ENCODE peak calls at places on chromosomes 4 and X, in eight cellular contexts. U, D, L, X, I, E, M and H are unnamed samples.
A peak's percentile ranks its signal among the peaks of the same experiment; 100 is the strongest.

GRCh38 chrX:134177527-134177926 is 59.5 kb upstream of the CCDC160 start:
- DNase-seq in E (no peak), M (no peak), L (no peak), X (no peak), U (no peak), I (no peak), D (no peak), H (no peak)

GRCh38 chr4:182555997-182556418 is 312.8 kb downstream of the TENM3 start:
- DNase-seq in I (no peak), X (no peak), L (no peak), U (no peak), M (no peak), E (no peak), D (peak; percentile 91), H (no peak)

GRCh38 chrX:132615396-132616131 is 126.7 kb upstream of the MBNL3 start:
- DNase-seq in M (peak; percentile 21), U (no peak), X (peak; percentile 48), D (peak; percentile 12), E (no peak), L (no peak), I (peak; percentile 24), H (no peak)

GRCh38 chrX:19883878-19884277 is 3.5 kb downstream of the SH3KBP1 start:
- DNase-seq in X (no peak), D (no peak), L (no peak), I (no peak), E (no peak), U (no peak), M (no peak), H (no peak)

GRCh38 chrX:113741744-113742143 is 842.1 kb upstream of the HTR2C start:
- DNase-seq in D (no peak), X (no peak), U (no peak), M (no peak), E (no peak), L (no peak), I (no peak), H (no peak)

GRCh38 chrX:152902502-152902820 is 4.6 kb downstream of the ZNF185 start:
- DNase-seq in E (no peak), L (no peak), U (no peak), M (no peak), D (no peak), I (no peak), X (no peak), H (no peak)

GRCh38 chrX:63275127-63275526 is 76.0 kb downstream of the SPIN4 start:
- DNase-seq in U (no peak), M (no peak), L (no peak), X (no peak), I (peak; percentile 51), E (no peak), D (peak; percentile 10), H (no peak)

GRCh38 chr4:1814453-1814852 is 21.4 kb downstream of the FGFR3 start:
- DNase-seq in U (no peak), L (no peak), X (no peak), D (no peak), I (no peak), E (no peak), M (no peak), H (no peak)

GRCh38 chr4:30956891-30957290 is 236.7 kb downstream of the PCDH7 start:
- DNase-seq in X (no peak), E (no peak), I (no peak), U (no peak), D (no peak), M (no peak), L (no peak), H (no peak)

GRCh38 chr4:26912810-26913209 is 52.2 kb downstream of the STIM2 start:
- DNase-seq in I (no peak), X (no peak), E (no peak), M (peak; percentile 37), L (no peak), U (no peak), D (no peak), H (no peak)

GRCh38 chrX:47191331-47191730 is 2.3 kb upstream of the UBA1 start:
- DNase-seq in I (peak; percentile 44), X (peak; percentile 47), U (no peak), D (no peak), L (no peak), M (no peak), E (no peak), H (no peak)

GRCh38 chr4:26120098-26120795 is 200.6 kb upstream of the RBPJ start:
- DNase-seq in I (no peak), U (no peak), D (no peak), L (no peak), X (no peak), E (no peak), M (no peak), H (no peak)

DNA sequence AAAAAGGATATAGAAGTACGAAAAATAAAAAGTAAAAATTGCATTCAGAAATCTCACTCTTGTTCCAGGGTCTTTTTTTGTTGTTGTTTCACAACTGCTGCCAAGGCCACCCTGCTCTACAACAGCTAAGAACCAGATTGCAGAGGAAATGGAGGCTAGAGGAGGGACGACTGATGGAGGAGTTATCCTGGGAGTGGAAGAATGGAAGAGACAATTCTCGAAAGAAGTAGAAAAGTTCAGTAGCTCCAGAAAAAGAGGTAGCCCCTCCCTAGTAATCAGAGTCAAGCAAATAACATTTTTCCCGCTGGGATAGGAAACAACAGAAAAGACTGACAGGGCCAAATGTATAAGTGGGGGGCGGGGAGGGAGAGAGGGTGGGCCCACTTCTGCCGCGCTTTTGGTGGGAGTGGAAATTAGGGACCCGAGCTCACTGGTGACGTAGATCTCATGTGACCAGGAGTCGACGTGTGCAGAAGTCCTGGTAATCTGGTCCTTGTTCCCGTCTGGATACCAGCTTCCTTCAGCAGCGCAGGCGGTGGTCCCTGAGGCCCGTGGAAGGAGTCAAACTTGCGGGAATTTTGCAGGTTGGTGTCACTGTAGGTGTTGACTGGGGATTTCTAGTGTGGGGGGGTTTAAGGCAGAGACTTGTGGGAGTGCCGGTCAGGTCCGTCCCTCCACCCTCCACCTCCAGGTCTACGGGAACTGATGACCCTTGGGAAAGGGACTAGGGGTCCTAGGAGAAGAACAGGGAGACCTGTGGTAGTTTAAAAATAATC is at the start of gene TCEAL9:
- DNase-seq in I (peak; percentile 49), X (peak; percentile 50), U (no peak), L (peak; percentile 87), D (peak; percentile 83), E (peak; percentile 20), M (peak; percentile 79), H (no peak)
- TF ChIP-seq POLR2A in I (peak; percentile 63), X (peak; percentile 28), U (no peak), L (peak; percentile 82), D (peak; percentile 92), E (peak; percentile 88), M (peak; percentile 94), H (no peak)

GRCh38 chr4:40626183-40626990 is 3.3 kb downstream of the RBM47 start:
- DNase-seq in X (no peak), M (no peak), L (no peak), U (no peak), D (peak; percentile 29), E (no peak), I (no peak), H (no peak)

GRCh38 chr4:40628888-40629287 is 776 bp downstream of the RBM47 start:
- DNase-seq in E (no peak), M (no peak), D (no peak), I (no peak), L (no peak), X (no peak), U (no peak), H (no peak)

GRCh38 chr4:40623707-40624106 is 6.0 kb downstream of the RBM47 start:
- DNase-seq in E (no peak), I (no peak), D (no peak), U (no peak), L (no peak), M (no peak), X (no peak), H (no peak)

GRCh38 chr4:40630335-40631021 is 814 bp upstream of the RBM47 start:
- DNase-seq in I (peak; percentile 75), E (peak; percentile 24), D (no peak), U (no peak), L (peak; percentile 74), X (peak; percentile 87), M (peak; percentile 31), H (no peak)

GRCh38 chr4:40627540-40627939 is 2.1 kb downstream of the RBM47 start:
- DNase-seq in U (no peak), I (no peak), M (no peak), X (no peak), L (no peak), D (no peak), E (no peak), H (no peak)
- H3K4me3 ChIP-seq in U (peak overlapping the region; percentile 75), I (peak overlapping the region; percentile 79), M (no peak overlapping the region), X (peak overlapping the region; percentile 56), L (peak overlapping the region; percentile 21), D (no peak overlapping the region), E (no peak overlapping the region), H (no peak overlapping the region)

GRCh38 chr4:162102713-162103112 is 61.1 kb downstream of the FSTL5 start:
- DNase-seq in X (no peak), U (no peak), E (no peak), I (no peak), D (no peak), M (no peak), L (no peak), H (no peak)
- H3K4me1 ChIP-seq in X (no peaks in the 10 kb centered on the region), U (no peaks in the 10 kb centered on the region), E (no peaks in the 10 kb centered on the region), I (no peaks in the 10 kb centered on the region), D (no peaks in the 10 kb centered on the region), M (no peaks in the 10 kb centered on the region), L (no peaks in the 10 kb centered on the region), H (no peaks in the 10 kb centered on the region)

GRCh38 chrX:45771114-45771513 is 570.4 kb upstream of the DIPK2B start:
- DNase-seq in E (no peak), D (peak; percentile 96), I (no peak), M (peak; percentile 21), L (peak; percentile 77), X (peak; percentile 39), U (no peak), H (no peak)

GRCh38 chrX:45771560-45772340 is 571.1 kb upstream of the DIPK2B start:
- DNase-seq in M (no peak), X (peak; percentile 47), E (no peak), D (peak; percentile 80), U (no peak), L (no peak), I (peak; percentile 35), H (no peak)

GRCh38 chrX:45767021-45767491 is 566.4 kb upstream of the DIPK2B start:
- DNase-seq in I (no peak), L (no peak), M (no peak), U (no peak), X (no peak), D (peak; percentile 43), E (no peak), H (no peak)

GRCh38 chrX:45768666-45769065 is 568.0 kb upstream of the DIPK2B start:
- DNase-seq in D (no peak), I (no peak), M (no peak), E (no peak), U (no peak), X (no peak), L (no peak), H (no peak)

GRCh38 chrX:45769919-45770582 is 569.4 kb upstream of the DIPK2B start:
- DNase-seq in E (peak; percentile 36), L (peak; percentile 91), U (peak; percentile 2), D (peak; percentile 91), I (peak; percentile 78), M (peak; percentile 66), X (peak; percentile 56), H (no peak)
- TF ChIP-seq POLR2A in E (no peak), L (peak; percentile 33), U (peak; percentile 45), D (peak; percentile 83), I (peak; percentile 75), M (peak; percentile 23), X (no peak), H (peak; percentile 39)